ENCODE peak calls at places on chromosomes 12 and 14, in four cellular contexts. One of them, this sample, is unnamed.
A peak's percentile ranks its signal among the peaks of the same experiment; 100 is the strongest.

GRCh38 chr14:33691907-33692306 is 259.0 kb downstream of the EGLN3 start:
- DNase-seq in GM12878: no peak
- DNase-seq in HepG2: no peak
- DNase-seq in H1: no peak
- DNase-seq in this sample: no peak

GRCh38 chr14:100659345-100660001 is 67.2 kb upstream of the DLK1 start:
- DNase-seq in GM12878: no peak
- DNase-seq in HepG2: no peak
- DNase-seq in H1: no peak
- DNase-seq in this sample: no peak

GRCh38 chr14:102592969-102593840 is 756 bp downstream of the RCOR1 start:
- DNase-seq in GM12878: no peak
- DNase-seq in H1: no peak
- DNase-seq in HepG2: no peak
- DNase-seq in this sample: no peak

GRCh38 chr14:100212476-100213333 is 26.2 kb upstream of the YY1 start:
- DNase-seq in GM12878: no peak
- DNase-seq in HepG2: no peak
- DNase-seq in H1: no peak
- DNase-seq in this sample: no peak

GRCh38 chr14:56324831-56325230 is 206.6 kb downstream of the PELI2 start:
- DNase-seq in HepG2: no peak
- DNase-seq in GM12878: no peak
- DNase-seq in H1: no peak
- DNase-seq in this sample: no peak

GRCh38 chr14:40630471-40630870 is 976.2 kb upstream of the LRFN5 start:
- DNase-seq in H1: no peak
- DNase-seq in GM12878: no peak
- DNase-seq in HepG2: no peak
- DNase-seq in this sample: no peak

GRCh38 chr14:103746706-103747105 is 31.1 kb downstream of the ZFYVE21 start:
- DNase-seq in GM12878: no peak
- DNase-seq in HepG2: no peak
- DNase-seq in H1: no peak
- DNase-seq in this sample: no peak

GRCh38 chr14:87992720-87993484 is at the start of gene GALC:
- DNase-seq in H1: peak; percentile 59
- DNase-seq in HepG2: no peak
- DNase-seq in GM12878: peak; percentile 62
- DNase-seq in this sample: peak; percentile 70

GRCh38 chr14:94115068-94115591 is 4.6 kb downstream of the IFI27 start:
- DNase-seq in GM12878: no peak
- DNase-seq in H1: no peak
- DNase-seq in HepG2: no peak
- DNase-seq in this sample: no peak

GRCh38 chr12:41507286-41507685 is 319.2 kb downstream of the PDZRN4 start:
- DNase-seq in H1: no peak
- DNase-seq in GM12878: no peak
- DNase-seq in HepG2: no peak
- DNase-seq in this sample: no peak

GRCh38 chr12:65824314-65824563 is at the start of gene HMGA2:
- DNase-seq in GM12878: no peak
- DNase-seq in HepG2: no peak
- DNase-seq in H1: no peak
- DNase-seq in this sample: no peak

GRCh38 chr12:121532503-121533390 is 48.1 kb downstream of the KDM2B start:
- DNase-seq in GM12878: no peak
- DNase-seq in HepG2: no peak
- DNase-seq in H1: no peak
- DNase-seq in this sample: no peak

GRCh38 chr14:75359098-75359497 is 68.7 kb upstream of the JDP2 start:
- DNase-seq in GM12878: no peak
- DNase-seq in H1: no peak
- DNase-seq in HepG2: peak; percentile 12
- DNase-seq in this sample: no peak

GRCh38 chr14:75369506-75369905 is 58.3 kb upstream of the JDP2 start:
- DNase-seq in GM12878: no peak
- DNase-seq in HepG2: no peak
- DNase-seq in H1: no peak
- DNase-seq in this sample: no peak

GRCh38 chr14:75361751-75362433 is 65.9 kb upstream of the JDP2 start:
- DNase-seq in H1: no peak
- DNase-seq in HepG2: no peak
- DNase-seq in GM12878: no peak
- DNase-seq in this sample: no peak

GRCh38 chr14:75363156-75363555 is 64.7 kb upstream of the JDP2 start:
- DNase-seq in H1: no peak
- DNase-seq in GM12878: no peak
- DNase-seq in HepG2: no peak
- DNase-seq in this sample: no peak

DNA sequence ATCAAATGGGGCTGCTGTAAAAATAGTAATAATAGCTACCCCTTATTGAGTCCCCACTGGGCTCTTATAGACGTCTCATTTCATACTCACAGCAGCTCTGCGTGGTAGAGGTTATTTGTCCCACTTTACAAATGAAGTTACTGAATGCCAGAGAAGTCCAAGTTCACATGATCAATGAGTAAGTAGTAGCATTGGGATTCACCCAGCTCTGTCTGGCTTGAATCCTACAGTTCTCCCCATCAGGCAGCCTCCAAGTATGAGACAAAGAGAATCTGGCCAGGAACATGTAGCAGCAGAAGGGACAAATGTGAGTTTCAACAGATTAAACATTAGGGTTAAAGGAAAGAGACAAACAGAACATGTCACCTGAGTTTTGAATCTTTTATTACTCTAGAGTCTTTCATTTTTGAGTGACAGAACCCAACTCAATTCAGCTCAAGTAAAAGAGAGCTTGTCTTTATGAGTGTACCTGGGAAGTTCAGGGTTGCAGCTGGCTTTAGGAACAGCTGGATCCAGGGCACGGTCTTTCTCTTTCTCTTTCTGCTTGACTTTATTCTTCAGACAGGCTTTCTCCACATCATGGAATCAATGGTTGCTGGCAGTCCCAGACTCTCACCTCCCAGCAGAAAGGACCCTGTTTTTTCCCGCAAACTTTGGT is 64.1 kb upstream of the JDP2 start:
- DNase-seq in GM12878: no peak
- DNase-seq in HepG2: no peak
- DNase-seq in H1: no peak
- DNase-seq in this sample: no peak
- H3K4me3 ChIP-seq in GM12878: no peak overlapping the region
- H3K4me3 ChIP-seq in HepG2: no peak overlapping the region
- H3K4me3 ChIP-seq in H1: no peak overlapping the region
- H3K4me3 ChIP-seq in this sample: no peak overlapping the region

DNA sequence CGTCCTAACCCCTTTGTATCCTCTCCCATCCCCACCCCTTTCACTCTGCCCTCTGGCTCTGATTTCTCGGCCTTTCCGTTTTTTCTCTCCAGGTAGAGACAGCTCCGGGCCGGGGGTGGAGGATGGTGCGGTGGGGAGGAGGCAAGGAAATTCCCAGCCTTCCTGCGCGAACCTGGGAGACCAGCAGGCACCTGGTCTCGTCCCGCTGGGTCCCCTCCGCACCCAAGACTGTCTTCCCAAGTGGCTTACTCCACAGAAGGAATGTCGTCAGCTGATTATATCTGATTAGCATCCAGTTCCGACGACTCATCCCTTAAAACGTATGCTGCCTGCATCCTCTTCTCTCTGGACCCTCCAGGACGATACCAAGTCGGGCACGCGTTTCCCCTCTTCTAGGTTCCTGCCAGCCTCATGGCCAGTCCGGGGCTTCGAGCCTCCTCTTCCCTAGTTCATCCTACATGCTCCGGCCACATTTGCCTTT is 42.2 kb upstream of the CAPRIN2 start:
- DNase-seq in GM12878: no peak
- DNase-seq in HepG2: no peak
- DNase-seq in H1: no peak
- DNase-seq in this sample: no peak
- TF ChIP-seq SUZ12 in GM12878: no peak
- TF ChIP-seq SUZ12 in HepG2: no peak
- TF ChIP-seq SUZ12 in H1: no peak
- TF ChIP-seq SUZ12 in this sample: no peak

DNA sequence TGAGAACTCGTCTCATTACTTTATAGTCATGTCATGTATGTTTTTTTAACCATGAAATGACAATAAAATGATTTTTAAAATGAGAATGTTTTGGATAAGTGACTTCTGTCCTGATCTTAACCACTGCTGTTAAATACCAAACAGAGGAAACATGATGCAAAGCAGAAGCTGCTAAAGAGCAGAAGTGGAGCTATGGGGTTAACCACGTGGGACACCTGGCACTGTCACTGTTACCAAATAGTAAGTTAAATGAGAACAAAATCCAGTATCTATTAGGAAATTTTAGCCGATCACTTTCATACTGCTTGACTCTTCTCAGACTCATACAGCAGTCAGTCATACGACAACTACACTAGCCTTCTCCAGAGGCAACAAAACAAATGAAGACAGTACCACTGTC is 82.4 kb downstream of the SCAF11 start:
- DNase-seq in H1: no peak
- DNase-seq in GM12878: peak; percentile 11
- DNase-seq in HepG2: no peak
- DNase-seq in this sample: no peak
- H3K4me1 ChIP-seq in H1: no peaks in the 10 kb centered on the region
- H3K4me1 ChIP-seq in GM12878: peaks cover 5% of the 10 kb centered on the region
- H3K4me1 ChIP-seq in HepG2: no peaks in the 10 kb centered on the region
- H3K4me1 ChIP-seq in this sample: no peaks in the 10 kb centered on the region

DNA sequence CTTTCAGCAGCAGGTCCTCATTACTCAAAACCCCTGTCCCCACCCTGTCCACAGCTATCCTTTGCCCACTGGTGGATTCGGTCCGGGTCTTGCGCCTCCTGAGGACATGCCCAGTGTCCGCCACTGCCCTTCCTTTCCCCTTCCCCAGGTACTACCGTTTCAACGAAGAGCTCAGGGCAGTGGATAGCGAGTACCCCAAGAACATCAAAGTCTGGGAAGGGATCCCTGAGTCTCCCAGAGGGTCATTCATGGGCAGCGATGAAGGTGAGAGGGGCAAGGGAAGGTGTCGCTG is 8.7 kb downstream of the MMP14 start:
- DNase-seq in H1: no peak
- DNase-seq in HepG2: no peak
- DNase-seq in GM12878: no peak
- DNase-seq in this sample: no peak
- H3K4me3 ChIP-seq in H1: no peak overlapping the region
- H3K4me3 ChIP-seq in HepG2: no peak overlapping the region
- H3K4me3 ChIP-seq in GM12878: no peak overlapping the region
- H3K4me3 ChIP-seq in this sample: no peak overlapping the region

GRCh38 chr14:98564541-98564940 is 707.5 kb downstream of the BCL11B start:
- DNase-seq in H1: no peak
- DNase-seq in GM12878: no peak
- DNase-seq in HepG2: no peak
- DNase-seq in this sample: no peak

DNA sequence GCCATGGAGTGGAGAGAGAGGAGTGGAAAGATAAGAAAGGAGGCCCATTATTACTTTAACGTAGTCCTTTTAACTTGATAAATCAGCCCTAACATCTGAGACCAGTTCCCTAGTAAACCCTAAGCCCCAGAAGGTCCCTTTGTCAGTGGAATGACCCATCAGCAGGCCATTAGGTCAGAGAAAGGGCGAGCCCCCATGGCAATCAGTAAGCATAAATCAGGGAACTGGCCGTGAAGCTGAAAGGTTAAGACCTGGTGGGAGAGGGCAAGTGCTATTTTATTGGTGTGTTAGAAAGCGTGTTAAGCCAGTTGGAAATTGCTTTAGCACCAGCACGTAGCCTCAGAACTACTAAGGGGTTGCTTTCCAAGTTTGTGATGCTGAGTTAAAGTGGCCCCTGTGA is 708.0 kb downstream of the BCL11B start:
- DNase-seq in HepG2: no peak
- DNase-seq in GM12878: no peak
- DNase-seq in H1: no peak
- DNase-seq in this sample: no peak
- TF ChIP-seq SUZ12 in HepG2: no peak
- TF ChIP-seq SUZ12 in GM12878: no peak
- TF ChIP-seq SUZ12 in H1: no peak
- TF ChIP-seq SUZ12 in this sample: no peak

GRCh38 chr14:54654600-54654999 is 87.7 kb downstream of the SAMD4A start:
- DNase-seq in H1: no peak
- DNase-seq in GM12878: no peak
- DNase-seq in HepG2: no peak
- DNase-seq in this sample: no peak

GRCh38 chr14:54651649-54652048 is 84.7 kb downstream of the SAMD4A start:
- DNase-seq in GM12878: no peak
- DNase-seq in HepG2: no peak
- DNase-seq in H1: no peak
- DNase-seq in this sample: no peak

GRCh38 chr14:54652188-54652889 is 85.4 kb downstream of the SAMD4A start:
- DNase-seq in HepG2: peak; percentile 91
- DNase-seq in H1: peak; percentile 76
- DNase-seq in GM12878: no peak
- DNase-seq in this sample: peak; percentile 81

GRCh38 chr14:54652890-54653201 is 85.9 kb downstream of the SAMD4A start:
- DNase-seq in GM12878: no peak
- DNase-seq in H1: no peak
- DNase-seq in HepG2: no peak
- DNase-seq in this sample: no peak

GRCh38 chr14:54653764-54654469 is 87.0 kb downstream of the SAMD4A start:
- DNase-seq in HepG2: peak; percentile 85
- DNase-seq in GM12878: no peak
- DNase-seq in H1: no peak
- DNase-seq in this sample: no peak
- H3K4me1 ChIP-seq in HepG2: peaks cover 99% of the 10 kb centered on the region
- H3K4me1 ChIP-seq in GM12878: no peaks in the 10 kb centered on the region
- H3K4me1 ChIP-seq in H1: peaks cover 8% of the 10 kb centered on the region
- H3K4me1 ChIP-seq in this sample: peaks cover 4% of the 10 kb centered on the region

This sample was measured in NT2/D1.